ENCODE peak calls at places on chromosomes 5 and 9, in four cellular contexts. One of them, this sample, is unnamed.

GRCh38 chr5:139592289-139592688 is 31.1 kb downstream of the UBE2D2 start:
- DNase-seq in T-helper 9 cell: no peak
- DNase-seq in fibroblast of pulmonary artery: no peak
- DNase-seq in retina: no peak
- DNase-seq in this sample: no peak

GRCh38 chr9:126016579-126017290 is 269.6 kb downstream of the PBX3 start:
- DNase-seq in T-helper 9 cell: no peak
- DNase-seq in fibroblast of pulmonary artery: no peak
- DNase-seq in retina: no peak
- DNase-seq in this sample: no peak

GRCh38 chr9:15276328-15276969 is 30.6 kb downstream of the TTC39B start:
- DNase-seq in T-helper 9 cell: no peak
- DNase-seq in fibroblast of pulmonary artery: no peak
- DNase-seq in retina: no peak
- DNase-seq in this sample: no peak

GRCh38 chr9:126690431-126691051 is 76.8 kb downstream of the LMX1B start:
- DNase-seq in T-helper 9 cell: peak; percentile 42
- DNase-seq in fibroblast of pulmonary artery: peak; percentile 7
- DNase-seq in retina: peak; percentile 67
- DNase-seq in this sample: peak; percentile 25

GRCh38 chr5:128053291-128053954 is 30.1 kb upstream of the SLC12A2 start:
- DNase-seq in T-helper 9 cell: no peak
- DNase-seq in fibroblast of pulmonary artery: peak; percentile 27
- DNase-seq in retina: no peak
- DNase-seq in this sample: no peak

GRCh38 chr9:38160613-38161215 is 91.7 kb upstream of the SHB start:
- DNase-seq in T-helper 9 cell: peak; percentile 59
- DNase-seq in fibroblast of pulmonary artery: peak; percentile 66
- DNase-seq in retina: peak; percentile 58
- DNase-seq in this sample: peak; percentile 62

GRCh38 chr5:132526290-132526973 is 16.9 kb downstream of the IL5 start:
- DNase-seq in T-helper 9 cell: peak; percentile 5
- DNase-seq in fibroblast of pulmonary artery: peak; percentile 65
- DNase-seq in retina: peak; percentile 86
- DNase-seq in this sample: peak; percentile 9

GRCh38 chr9:69549310-69550202 is 122.6 kb downstream of the APBA1 start:
- DNase-seq in T-helper 9 cell: peak; percentile 3
- DNase-seq in fibroblast of pulmonary artery: peak; percentile 64
- DNase-seq in retina: peak; percentile 66
- DNase-seq in this sample: no peak

GRCh38 chr9:33408087-33408486 is 5.7 kb upstream of the AQP7 start:
- DNase-seq in T-helper 9 cell: no peak
- DNase-seq in fibroblast of pulmonary artery: no peak
- DNase-seq in retina: no peak
- DNase-seq in this sample: no peak

GRCh38 chr5:67364381-67364970 is 167.9 kb upstream of the CD180 start:
- DNase-seq in T-helper 9 cell: no peak
- DNase-seq in fibroblast of pulmonary artery: no peak
- DNase-seq in retina: no peak
- DNase-seq in this sample: no peak

GRCh38 chr5:103741984-103742383 is 179.4 kb upstream of the NUDT12 start:
- DNase-seq in T-helper 9 cell: no peak
- DNase-seq in fibroblast of pulmonary artery: no peak
- DNase-seq in retina: no peak
- DNase-seq in this sample: no peak

GRCh38 chr9:6552738-6553121 is 92.8 kb downstream of the GLDC start:
- DNase-seq in T-helper 9 cell: no peak
- DNase-seq in fibroblast of pulmonary artery: peak; percentile 47
- DNase-seq in retina: no peak
- DNase-seq in this sample: no peak

GRCh38 chr5:116176124-116176523 is 91.3 kb downstream of the COMMD10 start:
- DNase-seq in T-helper 9 cell: no peak
- DNase-seq in fibroblast of pulmonary artery: peak; percentile 4
- DNase-seq in retina: no peak
- DNase-seq in this sample: no peak

GRCh38 chr5:120207139-120207538 is 257.0 kb upstream of the PRR16 start:
- DNase-seq in T-helper 9 cell: no peak
- DNase-seq in fibroblast of pulmonary artery: peak; percentile 22
- DNase-seq in retina: no peak
- DNase-seq in this sample: no peak

GRCh38 chr5:146409081-146409671 is 38.0 kb upstream of the TCERG1 start:
- DNase-seq in T-helper 9 cell: no peak
- DNase-seq in fibroblast of pulmonary artery: peak; percentile 10
- DNase-seq in retina: peak; percentile 59
- DNase-seq in this sample: no peak

GRCh38 chr9:3528466-3528865 is 2.7 kb upstream of the RFX3 start:
- DNase-seq in T-helper 9 cell: peak; percentile 8
- DNase-seq in fibroblast of pulmonary artery: no peak
- DNase-seq in retina: no peak
- DNase-seq in this sample: no peak

GRCh38 chr9:27341545-27342294 is 44.8 kb upstream of the EQTN start:
- DNase-seq in T-helper 9 cell: no peak
- DNase-seq in fibroblast of pulmonary artery: no peak
- DNase-seq in retina: no peak
- DNase-seq in this sample: no peak

GRCh38 chr5:68046445-68046844 is 169.1 kb upstream of the PIK3R1 start:
- DNase-seq in T-helper 9 cell: no peak
- DNase-seq in fibroblast of pulmonary artery: peak; percentile 98
- DNase-seq in retina: no peak
- DNase-seq in this sample: no peak

GRCh38 chr5:126658526-126658925 is 57.8 kb downstream of the PHAX start:
- DNase-seq in T-helper 9 cell: no peak
- DNase-seq in fibroblast of pulmonary artery: no peak
- DNase-seq in retina: no peak
- DNase-seq in this sample: no peak

GRCh38 chr9:37952731-37953130 is 48.8 kb upstream of the SLC25A51 start:
- DNase-seq in T-helper 9 cell: no peak
- DNase-seq in fibroblast of pulmonary artery: peak; percentile 76
- DNase-seq in retina: no peak
- DNase-seq in this sample: no peak

GRCh38 chr9:133979124-133979920 is 12.8 kb downstream of the VAV2 start:
- DNase-seq in T-helper 9 cell: no peak
- DNase-seq in fibroblast of pulmonary artery: peak; percentile 36
- DNase-seq in retina: peak; percentile 76
- DNase-seq in this sample: peak; percentile 47

GRCh38 chr9:135303280-135303647 is 176.3 kb upstream of the PPP1R26 start:
- DNase-seq in T-helper 9 cell: no peak
- DNase-seq in fibroblast of pulmonary artery: no peak
- DNase-seq in retina: no peak
- DNase-seq in this sample: no peak

GRCh38 chr9:17928768-17929167 is 349.9 kb downstream of the SH3GL2 start:
- DNase-seq in T-helper 9 cell: no peak
- DNase-seq in fibroblast of pulmonary artery: no peak
- DNase-seq in retina: no peak
- DNase-seq in this sample: no peak

GRCh38 chr9:68974901-68975300 is 39.0 kb downstream of the PRKACG start:
- DNase-seq in T-helper 9 cell: no peak
- DNase-seq in fibroblast of pulmonary artery: no peak
- DNase-seq in retina: no peak
- DNase-seq in this sample: no peak

GRCh38 chr5:172782169-172783039 is 11.4 kb upstream of the DUSP1 start:
- DNase-seq in T-helper 9 cell: no peak
- DNase-seq in fibroblast of pulmonary artery: no peak
- DNase-seq in retina: no peak
- DNase-seq in this sample: no peak

GRCh38 chr5:93607367-93608258 is 24.6 kb downstream of the NR2F1 start:
- DNase-seq in T-helper 9 cell: no peak
- DNase-seq in fibroblast of pulmonary artery: peak; percentile 74
- DNase-seq in retina: peak; percentile 82
- DNase-seq in this sample: peak; percentile 45

This sample was measured in heart right ventricle.